ENCODE peak calls at places on chromosome 20, in four cellular contexts. One of them, this sample, is unnamed.

GRCh38 chr20:61722146-61722678 is 343.5 kb downstream of the TAF4 start:
- DNase-seq in cardiac muscle cell: peak; percentile 78
- DNase-seq in left cardiac atrium: no peak
- DNase-seq in stimulated activated CD8-positive, alpha-beta memory T cell treated with anti-CD3 and anti-CD28 coated beads, Interleukin-15, amount 100 ng/mL, for 48 hours: no peak
- DNase-seq in this sample: no peak

GRCh38 chr20:52748235-52748950 is 223.8 kb upstream of the TSHZ2 start:
- DNase-seq in left cardiac atrium: peak; percentile 23
- DNase-seq in stimulated activated CD8-positive, alpha-beta memory T cell treated with anti-CD3 and anti-CD28 coated beads, Interleukin-15, amount 100 ng/mL, for 48 hours: no peak
- DNase-seq in cardiac muscle cell: no peak
- DNase-seq in this sample: no peak

GRCh38 chr20:47921306-47922279 is 136.3 kb upstream of the SULF2 start:
- DNase-seq in cardiac muscle cell: no peak
- DNase-seq in stimulated activated CD8-positive, alpha-beta memory T cell treated with anti-CD3 and anti-CD28 coated beads, Interleukin-15, amount 100 ng/mL, for 48 hours: no peak
- DNase-seq in left cardiac atrium: no peak
- DNase-seq in this sample: no peak

GRCh38 chr20:408843-409696 is 971 bp downstream of the RBCK1 start:
- DNase-seq in left cardiac atrium: no peak
- DNase-seq in cardiac muscle cell: no peak
- DNase-seq in stimulated activated CD8-positive, alpha-beta memory T cell treated with anti-CD3 and anti-CD28 coated beads, Interleukin-15, amount 100 ng/mL, for 48 hours: peak; percentile 5
- DNase-seq in this sample: no peak

GRCh38 chr20:14197097-14197496 is 140.3 kb downstream of the FLRT3 start:
- DNase-seq in left cardiac atrium: no peak
- DNase-seq in cardiac muscle cell: no peak
- DNase-seq in stimulated activated CD8-positive, alpha-beta memory T cell treated with anti-CD3 and anti-CD28 coated beads, Interleukin-15, amount 100 ng/mL, for 48 hours: no peak
- DNase-seq in this sample: no peak

GRCh38 chr20:51768759-51769517 is 748 bp upstream of the ATP9A start:
- DNase-seq in stimulated activated CD8-positive, alpha-beta memory T cell treated with anti-CD3 and anti-CD28 coated beads, Interleukin-15, amount 100 ng/mL, for 48 hours: no peak
- DNase-seq in cardiac muscle cell: no peak
- DNase-seq in left cardiac atrium: no peak
- DNase-seq in this sample: no peak

GRCh38 chr20:57808266-57808866 is 98.6 kb upstream of the PMEPA1 start:
- DNase-seq in left cardiac atrium: no peak
- DNase-seq in stimulated activated CD8-positive, alpha-beta memory T cell treated with anti-CD3 and anti-CD28 coated beads, Interleukin-15, amount 100 ng/mL, for 48 hours: no peak
- DNase-seq in cardiac muscle cell: no peak
- DNase-seq in this sample: no peak

GRCh38 chr20:15122613-15123012 is 785.2 kb upstream of the FLRT3 start:
- DNase-seq in left cardiac atrium: no peak
- DNase-seq in stimulated activated CD8-positive, alpha-beta memory T cell treated with anti-CD3 and anti-CD28 coated beads, Interleukin-15, amount 100 ng/mL, for 48 hours: no peak
- DNase-seq in cardiac muscle cell: no peak
- DNase-seq in this sample: no peak

GRCh38 chr20:61803903-61804804 is 261.5 kb downstream of the TAF4 start:
- DNase-seq in stimulated activated CD8-positive, alpha-beta memory T cell treated with anti-CD3 and anti-CD28 coated beads, Interleukin-15, amount 100 ng/mL, for 48 hours: no peak
- DNase-seq in left cardiac atrium: no peak
- DNase-seq in cardiac muscle cell: no peak
- DNase-seq in this sample: no peak

GRCh38 chr20:1818247-1818840 is 76.9 kb upstream of the SIRPA start:
- DNase-seq in stimulated activated CD8-positive, alpha-beta memory T cell treated with anti-CD3 and anti-CD28 coated beads, Interleukin-15, amount 100 ng/mL, for 48 hours: no peak
- DNase-seq in left cardiac atrium: no peak
- DNase-seq in cardiac muscle cell: no peak
- DNase-seq in this sample: no peak

GRCh38 chr20:51960004-51960403 is 157.7 kb upstream of the SALL4 start:
- DNase-seq in cardiac muscle cell: no peak
- DNase-seq in stimulated activated CD8-positive, alpha-beta memory T cell treated with anti-CD3 and anti-CD28 coated beads, Interleukin-15, amount 100 ng/mL, for 48 hours: no peak
- DNase-seq in left cardiac atrium: no peak
- DNase-seq in this sample: peak; percentile 17

GRCh38 chr20:52060794-52061714 is 130.5 kb downstream of the ZFP64 start:
- DNase-seq in cardiac muscle cell: peak; percentile 30
- DNase-seq in stimulated activated CD8-positive, alpha-beta memory T cell treated with anti-CD3 and anti-CD28 coated beads, Interleukin-15, amount 100 ng/mL, for 48 hours: no peak
- DNase-seq in left cardiac atrium: no peak
- DNase-seq in this sample: no peak

GRCh38 chr20:19976595-19977372 is 40.4 kb upstream of the NAA20 start:
- DNase-seq in cardiac muscle cell: peak; percentile 42
- DNase-seq in left cardiac atrium: peak; percentile 67
- DNase-seq in stimulated activated CD8-positive, alpha-beta memory T cell treated with anti-CD3 and anti-CD28 coated beads, Interleukin-15, amount 100 ng/mL, for 48 hours: no peak
- DNase-seq in this sample: peak; percentile 25

GRCh38 chr20:50298554-50299324 is 108.1 kb downstream of the CEBPB start:
- DNase-seq in stimulated activated CD8-positive, alpha-beta memory T cell treated with anti-CD3 and anti-CD28 coated beads, Interleukin-15, amount 100 ng/mL, for 48 hours: no peak
- DNase-seq in left cardiac atrium: no peak
- DNase-seq in cardiac muscle cell: no peak
- DNase-seq in this sample: no peak

GRCh38 chr20:50123418-50123817 is 10.5 kb upstream of the UBE2V1 start:
- DNase-seq in left cardiac atrium: no peak
- DNase-seq in cardiac muscle cell: no peak
- DNase-seq in stimulated activated CD8-positive, alpha-beta memory T cell treated with anti-CD3 and anti-CD28 coated beads, Interleukin-15, amount 100 ng/mL, for 48 hours: no peak
- DNase-seq in this sample: no peak

GRCh38 chr20:57657537-57658446 is 37.6 kb upstream of the ZBP1 start:
- DNase-seq in cardiac muscle cell: no peak
- DNase-seq in stimulated activated CD8-positive, alpha-beta memory T cell treated with anti-CD3 and anti-CD28 coated beads, Interleukin-15, amount 100 ng/mL, for 48 hours: peak; percentile 12
- DNase-seq in left cardiac atrium: peak; percentile 69
- DNase-seq in this sample: no peak

GRCh38 chr20:36624068-36624813 is 18.7 kb downstream of the RAB5IF start:
- DNase-seq in left cardiac atrium: peak; percentile 30
- DNase-seq in stimulated activated CD8-positive, alpha-beta memory T cell treated with anti-CD3 and anti-CD28 coated beads, Interleukin-15, amount 100 ng/mL, for 48 hours: no peak
- DNase-seq in cardiac muscle cell: no peak
- DNase-seq in this sample: no peak

GRCh38 chr20:18781509-18781908 is 32.1 kb upstream of the SCP2D1 start:
- DNase-seq in cardiac muscle cell: no peak
- DNase-seq in stimulated activated CD8-positive, alpha-beta memory T cell treated with anti-CD3 and anti-CD28 coated beads, Interleukin-15, amount 100 ng/mL, for 48 hours: no peak
- DNase-seq in left cardiac atrium: no peak
- DNase-seq in this sample: no peak

GRCh38 chr20:63973636-63974401 is 4.1 kb upstream of the ZNF512B start:
- DNase-seq in cardiac muscle cell: peak; percentile 94
- DNase-seq in left cardiac atrium: peak; percentile 92
- DNase-seq in stimulated activated CD8-positive, alpha-beta memory T cell treated with anti-CD3 and anti-CD28 coated beads, Interleukin-15, amount 100 ng/mL, for 48 hours: peak; percentile 53
- DNase-seq in this sample: peak; percentile 92

GRCh38 chr20:11917663-11918062 is at the start of gene BTBD3:
- DNase-seq in cardiac muscle cell: peak; percentile 30
- DNase-seq in left cardiac atrium: peak; percentile 51
- DNase-seq in stimulated activated CD8-positive, alpha-beta memory T cell treated with anti-CD3 and anti-CD28 coated beads, Interleukin-15, amount 100 ng/mL, for 48 hours: no peak
- DNase-seq in this sample: no peak

GRCh38 chr20:47318027-47318595 is 38.4 kb downstream of the ZMYND8 start:
- DNase-seq in cardiac muscle cell: peak; percentile 21
- DNase-seq in left cardiac atrium: no peak
- DNase-seq in stimulated activated CD8-positive, alpha-beta memory T cell treated with anti-CD3 and anti-CD28 coated beads, Interleukin-15, amount 100 ng/mL, for 48 hours: no peak
- DNase-seq in this sample: no peak

GRCh38 chr20:49701313-49701731 is 12.4 kb downstream of the B4GALT5 start:
- DNase-seq in cardiac muscle cell: no peak
- DNase-seq in stimulated activated CD8-positive, alpha-beta memory T cell treated with anti-CD3 and anti-CD28 coated beads, Interleukin-15, amount 100 ng/mL, for 48 hours: no peak
- DNase-seq in left cardiac atrium: no peak
- DNase-seq in this sample: no peak

GRCh38 chr20:45470939-45471338 is 1.4 kb downstream of the WFDC2 start:
- DNase-seq in cardiac muscle cell: peak; percentile 17
- DNase-seq in left cardiac atrium: no peak
- DNase-seq in stimulated activated CD8-positive, alpha-beta memory T cell treated with anti-CD3 and anti-CD28 coated beads, Interleukin-15, amount 100 ng/mL, for 48 hours: no peak
- DNase-seq in this sample: no peak

GRCh38 chr20:36098364-36098763 is 56.2 kb upstream of the EPB41L1 start:
- DNase-seq in stimulated activated CD8-positive, alpha-beta memory T cell treated with anti-CD3 and anti-CD28 coated beads, Interleukin-15, amount 100 ng/mL, for 48 hours: no peak
- DNase-seq in left cardiac atrium: peak; percentile 33
- DNase-seq in cardiac muscle cell: no peak
- DNase-seq in this sample: no peak

GRCh38 chr20:62734336-62734735 is 25.7 kb downstream of the NTSR1 start:
- DNase-seq in cardiac muscle cell: no peak
- DNase-seq in left cardiac atrium: peak; percentile 10
- DNase-seq in stimulated activated CD8-positive, alpha-beta memory T cell treated with anti-CD3 and anti-CD28 coated beads, Interleukin-15, amount 100 ng/mL, for 48 hours: no peak
- DNase-seq in this sample: no peak

GRCh38 chr20:3749689-3750639 is 17.5 kb downstream of the HSPA12B start:
- DNase-seq in cardiac muscle cell: peak; percentile 63
- DNase-seq in stimulated activated CD8-positive, alpha-beta memory T cell treated with anti-CD3 and anti-CD28 coated beads, Interleukin-15, amount 100 ng/mL, for 48 hours: peak; percentile 37
- DNase-seq in left cardiac atrium: no peak
- DNase-seq in this sample: peak; percentile 68

GRCh38 chr20:4156411-4156810 is 141.1 kb upstream of the RNF24 start:
- DNase-seq in left cardiac atrium: no peak
- DNase-seq in stimulated activated CD8-positive, alpha-beta memory T cell treated with anti-CD3 and anti-CD28 coated beads, Interleukin-15, amount 100 ng/mL, for 48 hours: no peak
- DNase-seq in cardiac muscle cell: no peak
- DNase-seq in this sample: no peak